ENCODE peak calls at places on chromosomes 1 and 21, in five cellular contexts. S, P, C, Z and D are unnamed samples. For H3K36me3, the result is how much of the 10 kb centered on the place peaks cover.

GRCh38 chr1:16286122-16286521 is 49.1 kb upstream of the CPLANE2 start:
- DNase-seq in S (peak), P (no peak), C (no peak), Z (peak), D (no peak)

GRCh38 chr1:169944621-169945020 is 50.9 kb upstream of the SCYL3 start:
- DNase-seq in S (no peak), P (no peak), C (no peak), Z (no peak), D (no peak)

GRCh38 chr1:198788561-198789064 is 149.8 kb downstream of the PTPRC start:
- DNase-seq in S (peak), P (no peak), C (no peak), Z (no peak), D (no peak)

GRCh38 chr21:32732544-32732943 is 4.7 kb upstream of the SYNJ1 start:
- DNase-seq in S (no peak), P (no peak), C (no peak), Z (no peak), D (no peak)

GRCh38 chr1:245988393-245989078 is 518.5 kb downstream of the SMYD3 start:
- DNase-seq in S (no peak), P (no peak), C (no peak), Z (no peak), D (no peak)

GRCh38 chr1:166974647-166975345 is 544 bp downstream of the ILDR2 start:
- DNase-seq in S (peak), P (no peak), C (no peak), Z (no peak), D (no peak)

GRCh38 chr1:203287109-203287893 is 18.0 kb upstream of the BTG2 start:
- DNase-seq in S (peak), P (peak), C (peak), Z (peak), D (peak)

GRCh38 chr1:235714205-235714897 is 64.8 kb upstream of the GNG4 start:
- DNase-seq in S (no peak), P (no peak), C (no peak), Z (no peak), D (no peak)

GRCh38 chr1:60978421-60979357 is 103.7 kb upstream of the NFIA start:
- DNase-seq in S (peak), P (no peak), C (peak), Z (no peak), D (no peak)

GRCh38 chr1:212819704-212820103 is 27.7 kb downstream of the SPATA45 start:
- DNase-seq in S (no peak), P (no peak), C (no peak), Z (no peak), D (no peak)

GRCh38 chr1:42925132-42925769 is 33.4 kb downstream of the SLC2A1 start:
- DNase-seq in S (no peak), P (no peak), C (no peak), Z (no peak), D (no peak)

GRCh38 chr1:18534810-18535205 is 54.1 kb downstream of the KLHDC7A start:
- DNase-seq in S (no peak), P (no peak), C (no peak), Z (no peak), D (no peak)

GRCh38 chr1:27597511-27598216 is 6.3 kb downstream of the AHDC1 start:
- DNase-seq in S (peak), P (no peak), C (no peak), Z (peak), D (no peak)

GRCh38 chr1:180343931-180344406 is 113.9 kb downstream of the LHX4 start:
- DNase-seq in S (no peak), P (no peak), C (peak), Z (no peak), D (no peak)

GRCh38 chr1:229596961-229597699 is 28.8 kb downstream of the TAF5L start:
- DNase-seq in S (no peak), P (no peak), C (peak), Z (peak), D (no peak)

GRCh38 chr21:23003951-23004350 is 2005.7 kb downstream of the NCAM2 start:
- DNase-seq in S (no peak), P (no peak), C (no peak), Z (no peak), D (no peak)

GRCh38 chr1:226572325-226572726 is 23.8 kb downstream of the STUM start:
- DNase-seq in S (no peak), P (no peak), C (no peak), Z (peak), D (no peak)

GRCh38 chr1:22379566-22379965 is 72.1 kb upstream of the ZBTB40 start:
- DNase-seq in S (no peak), P (no peak), C (no peak), Z (no peak), D (no peak)

GRCh38 chr1:53320646-53321045 is 7.2 kb downstream of the LRP8 start:
- DNase-seq in S (peak), P (no peak), C (peak), Z (no peak), D (no peak)
- H3K36me3 ChIP-seq in S (half or more), P (under half), C (under half), Z (under half), D (under half)

GRCh38 chr1:241519308-241520079 is at the start of gene FH:
- DNase-seq in S (peak), P (peak), C (peak), Z (peak), D (peak)
- H3K27ac ChIP-seq in S (peak), P (peak), C (peak), Z (peak), D (peak)

GRCh38 chr21:46234436-46234950 is 5.9 kb upstream of the LSS start:
- DNase-seq in S (no peak), P (no peak), C (no peak), Z (no peak), D (no peak)

GRCh38 chr21:46243325-46243724 is 14.8 kb upstream of the LSS start:
- DNase-seq in S (no peak), P (no peak), C (no peak), Z (no peak), D (no peak)

GRCh38 chr21:46239817-46240325 is 11.3 kb upstream of the LSS start:
- DNase-seq in S (no peak), P (no peak), C (no peak), Z (no peak), D (no peak)

GRCh38 chr21:46237474-46237873 is 8.9 kb upstream of the LSS start:
- DNase-seq in S (no peak), P (no peak), C (no peak), Z (no peak), D (no peak)
- H3K36me3 ChIP-seq in S (half or more), P (half or more), C (half or more), Z (half or more), D (half or more)

DNA sequence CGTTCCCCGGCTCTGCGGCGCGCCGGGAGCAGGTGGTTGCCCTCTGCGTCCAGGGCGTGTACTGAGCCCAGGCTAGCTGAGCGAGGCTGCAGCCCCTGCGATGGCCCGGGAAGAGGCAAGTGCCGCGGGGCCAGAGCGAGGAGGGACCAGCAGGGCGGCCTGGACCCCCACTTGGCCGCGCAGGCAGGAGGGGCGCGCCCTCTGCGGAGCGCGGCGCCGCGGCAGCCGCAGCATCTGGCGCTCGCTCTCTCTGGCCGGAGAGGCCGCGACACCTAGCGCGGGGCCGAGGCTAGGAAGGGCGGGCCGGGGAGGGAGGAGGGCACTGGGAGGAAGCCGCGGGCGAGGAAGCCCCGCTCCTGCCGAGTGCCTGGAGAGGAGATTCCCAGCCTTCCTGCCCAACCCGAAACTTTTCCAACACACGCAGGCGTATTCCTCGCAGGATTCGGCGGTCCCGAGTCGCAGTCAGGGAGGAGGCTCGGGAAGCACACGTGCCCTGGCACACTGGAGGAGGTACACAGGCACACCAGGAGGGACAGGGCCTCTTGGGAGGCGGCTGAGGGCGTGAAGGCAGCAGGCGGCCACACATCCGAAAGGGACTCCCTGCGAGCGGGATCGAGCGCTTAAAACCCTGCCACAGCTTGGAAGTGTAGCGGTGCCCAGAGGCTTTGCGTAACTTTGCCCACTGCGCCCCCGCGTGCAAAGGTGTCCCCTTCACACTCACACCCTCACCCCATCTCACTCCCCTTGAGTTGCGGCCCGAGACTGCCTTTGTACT is 4.8 kb upstream of the PROX1 start:
- DNase-seq in S (peak), P (no peak), C (peak), Z (no peak), D (no peak)
- H3K27ac ChIP-seq in S (no peak), P (no peak), C (no peak), Z (no peak), D (no peak)

GRCh38 chr1:55046871-55047270 is 7.5 kb downstream of the PCSK9 start:
- DNase-seq in S (no peak), P (no peak), C (no peak), Z (peak), D (no peak)

GRCh38 chr1:55043726-55044125 is 4.4 kb downstream of the PCSK9 start:
- DNase-seq in S (no peak), P (no peak), C (no peak), Z (peak), D (no peak)

GRCh38 chr1:55044617-55045397 is 5.5 kb downstream of the PCSK9 start:
- DNase-seq in S (no peak), P (no peak), C (no peak), Z (peak), D (no peak)

GRCh38 chr1:55047611-55048010 is 8.3 kb downstream of the PCSK9 start:
- DNase-seq in S (no peak), P (no peak), C (no peak), Z (peak), D (no peak)

GRCh38 chr1:55045430-55045829 is 6.1 kb downstream of the PCSK9 start:
- DNase-seq in S (no peak), P (no peak), C (no peak), Z (peak), D (no peak)
- H3K36me3 ChIP-seq in S (under half), P (under half), C (under half), Z (under half), D (under half)

DNA sequence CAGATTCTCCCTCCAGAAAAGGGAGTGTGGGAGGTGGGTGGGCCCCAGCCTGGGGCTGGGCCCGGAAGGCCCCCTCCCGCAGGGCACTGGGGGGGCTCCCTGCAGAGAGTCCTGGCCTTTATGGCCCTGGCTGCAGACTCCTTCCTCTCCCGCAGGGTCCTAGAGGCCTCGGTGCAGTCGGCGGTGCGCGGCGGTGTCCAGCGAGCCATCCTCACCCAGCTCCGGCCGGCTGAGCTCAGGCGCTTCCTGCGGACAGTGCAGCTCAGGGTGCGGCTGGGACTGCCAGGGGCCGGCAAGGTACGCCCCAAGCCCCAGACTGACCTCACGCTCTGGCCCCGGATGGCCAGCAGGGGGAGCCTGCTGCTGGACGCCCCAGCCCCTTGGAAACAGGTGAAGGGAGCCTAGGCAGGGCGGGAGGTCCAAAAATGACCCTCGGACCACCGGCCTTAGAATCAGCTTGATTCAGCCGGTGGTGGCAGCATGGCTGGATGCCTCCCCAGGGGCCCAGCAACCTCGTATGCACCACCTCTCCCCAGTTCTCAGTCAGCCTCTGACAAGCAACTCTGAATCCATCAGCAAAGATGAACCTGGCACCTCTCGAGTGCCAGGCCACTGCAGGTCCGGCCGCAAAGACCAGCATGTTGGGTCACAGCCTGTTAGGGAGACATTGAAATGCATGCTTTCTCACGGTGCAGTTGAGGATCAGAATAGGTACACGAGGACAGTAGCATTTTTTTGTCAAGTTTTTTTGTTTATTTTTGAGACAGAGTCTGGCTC is 20.6 kb downstream of the MTHFR start:
- DNase-seq in S (peak), P (no peak), C (peak), Z (peak), D (no peak)
- H3K27ac ChIP-seq in S (no peak), P (no peak), C (peak), Z (peak), D (peak)

GRCh38 chr1:11058595-11059165 is 1.1 kb downstream of the SRM start:
- DNase-seq in S (no peak), P (no peak), C (peak), Z (no peak), D (no peak)

GRCh38 chr1:11056504-11056903 is 3.3 kb downstream of the SRM start:
- DNase-seq in S (no peak), P (no peak), C (peak), Z (no peak), D (no peak)

GRCh38 chr1:11058026-11058425 is 1.8 kb downstream of the SRM start:
- DNase-seq in S (no peak), P (no peak), C (peak), Z (no peak), D (no peak)

GRCh38 chr1:11055676-11056075 is 4.1 kb downstream of the SRM start:
- DNase-seq in S (no peak), P (no peak), C (peak), Z (no peak), D (no peak)

DNA sequence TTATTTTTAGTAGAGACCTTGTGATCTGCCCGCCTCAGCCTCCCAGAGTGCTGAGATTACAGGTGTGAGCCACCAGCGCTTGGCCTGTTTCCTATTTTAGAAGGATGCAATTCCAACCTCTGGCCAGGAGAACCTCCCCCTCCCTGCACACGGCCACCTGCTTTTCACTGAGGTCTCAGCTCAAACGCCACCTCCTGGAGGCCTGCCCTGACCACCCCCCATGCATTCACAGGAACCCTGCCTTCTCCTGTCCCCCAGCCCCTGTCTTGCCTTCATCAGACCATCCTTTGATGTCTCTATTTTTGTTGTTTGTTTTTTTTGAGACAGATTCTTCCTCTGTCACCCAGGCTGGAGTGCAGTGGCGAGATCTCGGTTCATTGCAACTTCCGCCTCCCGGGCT is 2.3 kb downstream of the SRM start:
- DNase-seq in S (no peak), P (no peak), C (peak), Z (no peak), D (no peak)
- H3K36me3 ChIP-seq in S (under half), P (under half), C (under half), Z (under half), D (under half)